ENCODE peak calls at places on chromosomes 5 and 9, in seven cellular contexts. F is IMR-90, Z is H9, Q is neuronal stem cell, C is mesenchymal stem cell, V is mesendoderm, U is H1. J is an unnamed sample.

GRCh38 chr9:137774775-137775386 is 102.7 kb upstream of the CACNA1B start:
- DNase-seq in V (no peak), U (no peak), Q (no peak), C (no peak), Z (peak), F (no peak), J (no peak)

GRCh38 chr9:33106827-33107621 is 30.6 kb upstream of the SMU1 start:
- DNase-seq in U (no peak), F (peak), C (peak), Q (no peak), V (peak), Z (peak), J (peak)

GRCh38 chr5:72951850-72952468 is 3.9 kb upstream of the FCHO2 start:
- DNase-seq in U (no peak), C (peak), Q (no peak), Z (no peak), F (peak), V (no peak), J (peak)

GRCh38 chr9:7363777-7364477 is 435.7 kb downstream of the DMAC1 start:
- DNase-seq in U (no peak), V (peak), C (no peak), F (no peak), Q (no peak), Z (no peak), J (no peak)

GRCh38 chr5:82387041-82387818 is 109.1 kb upstream of the RPS23 start:
- DNase-seq in Q (no peak), F (peak), U (no peak), Z (no peak), C (peak), V (peak), J (no peak)

GRCh38 chr9:655875-656274 is 185.6 kb upstream of the DMRT1 start:
- DNase-seq in C (no peak), U (no peak), F (no peak), V (peak), Z (no peak), Q (no peak), J (no peak)

GRCh38 chr9:89764217-89764616 is 159.4 kb downstream of the GADD45G start:
- DNase-seq in F (no peak), C (no peak), U (no peak), Q (no peak), Z (no peak), V (no peak), J (no peak)

GRCh38 chr9:134804871-134805270 is 75.7 kb upstream of the FCN2 start:
- DNase-seq in V (no peak), F (no peak), U (no peak), Q (no peak), Z (no peak), C (no peak), J (no peak)

GRCh38 chr5:38157024-38157423 is 101.3 kb upstream of the EGFLAM start:
- DNase-seq in V (peak), C (peak), U (no peak), F (no peak), Z (no peak), Q (no peak), J (no peak)

GRCh38 chr5:88769165-88769564 is 113.8 kb downstream of the MEF2C start:
- DNase-seq in V (no peak), F (peak), U (no peak), Q (no peak), Z (no peak), C (no peak), J (no peak)

GRCh38 chr9:128314697-128315096 is 7.5 kb downstream of the TRUB2 start:
- DNase-seq in C (no peak), Z (no peak), Q (no peak), F (no peak), V (no peak), U (no peak), J (no peak)
- H3K4ac ChIP-seq in C (no peak), Z (no peak), Q (no peak), F (no peak), V (no peak), U (no peak), J (no peak)

GRCh38 chr5:66993448-66993847 is 203.2 kb downstream of the CD180 start:
- DNase-seq in U (no peak), C (no peak), Z (no peak), F (no peak), V (no peak), Q (no peak), J (no peak)

GRCh38 chr5:66993882-66994281 is 202.7 kb downstream of the CD180 start:
- DNase-seq in C (no peak), Q (no peak), V (no peak), U (no peak), Z (no peak), F (no peak), J (no peak)

GRCh38 chr5:66992547-66992946 is 204.1 kb downstream of the CD180 start:
- DNase-seq in Z (no peak), Q (no peak), F (no peak), C (no peak), V (no peak), U (no peak), J (peak)

GRCh38 chr5:66989781-66990180 is 206.8 kb downstream of the CD180 start:
- DNase-seq in Q (no peak), F (no peak), U (no peak), V (no peak), C (no peak), Z (no peak), J (no peak)

DNA sequence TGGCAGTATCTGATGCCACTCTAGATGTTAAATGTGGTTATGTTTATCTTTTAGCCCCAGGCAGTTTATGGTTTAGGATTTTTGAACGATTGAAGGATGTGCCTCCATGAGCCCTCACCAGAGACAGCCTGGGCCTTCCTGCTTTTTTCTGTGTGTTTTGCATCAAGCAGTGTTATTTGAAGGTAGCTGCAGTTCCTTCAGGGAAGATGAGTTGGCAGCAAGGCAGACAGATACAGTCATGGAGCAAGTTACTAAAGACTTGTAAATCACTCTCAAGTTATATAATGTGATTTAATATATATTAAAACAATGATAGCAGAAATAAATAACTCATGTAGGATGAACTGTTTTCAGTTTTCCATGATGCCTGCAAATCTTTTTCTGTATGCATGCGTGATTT is 204.9 kb downstream of the CD180 start:
- DNase-seq in U (no peak), F (no peak), Q (no peak), Z (no peak), V (no peak), C (no peak), J (no peak)
- H3K27ac ChIP-seq in U (no peak), F (no peak), Q (no peak), Z (no peak), V (no peak), C (no peak), J (no peak)

GRCh38 chr5:77697692-77698091 is 59.2 kb upstream of the OTP start:
- DNase-seq in F (no peak), U (no peak), Z (no peak), V (no peak), C (no peak), Q (no peak), J (no peak)
- H3K4ac ChIP-seq in F (no peak), U (no peak), Z (no peak), V (no peak), C (no peak), Q (no peak), J (peak)

DNA sequence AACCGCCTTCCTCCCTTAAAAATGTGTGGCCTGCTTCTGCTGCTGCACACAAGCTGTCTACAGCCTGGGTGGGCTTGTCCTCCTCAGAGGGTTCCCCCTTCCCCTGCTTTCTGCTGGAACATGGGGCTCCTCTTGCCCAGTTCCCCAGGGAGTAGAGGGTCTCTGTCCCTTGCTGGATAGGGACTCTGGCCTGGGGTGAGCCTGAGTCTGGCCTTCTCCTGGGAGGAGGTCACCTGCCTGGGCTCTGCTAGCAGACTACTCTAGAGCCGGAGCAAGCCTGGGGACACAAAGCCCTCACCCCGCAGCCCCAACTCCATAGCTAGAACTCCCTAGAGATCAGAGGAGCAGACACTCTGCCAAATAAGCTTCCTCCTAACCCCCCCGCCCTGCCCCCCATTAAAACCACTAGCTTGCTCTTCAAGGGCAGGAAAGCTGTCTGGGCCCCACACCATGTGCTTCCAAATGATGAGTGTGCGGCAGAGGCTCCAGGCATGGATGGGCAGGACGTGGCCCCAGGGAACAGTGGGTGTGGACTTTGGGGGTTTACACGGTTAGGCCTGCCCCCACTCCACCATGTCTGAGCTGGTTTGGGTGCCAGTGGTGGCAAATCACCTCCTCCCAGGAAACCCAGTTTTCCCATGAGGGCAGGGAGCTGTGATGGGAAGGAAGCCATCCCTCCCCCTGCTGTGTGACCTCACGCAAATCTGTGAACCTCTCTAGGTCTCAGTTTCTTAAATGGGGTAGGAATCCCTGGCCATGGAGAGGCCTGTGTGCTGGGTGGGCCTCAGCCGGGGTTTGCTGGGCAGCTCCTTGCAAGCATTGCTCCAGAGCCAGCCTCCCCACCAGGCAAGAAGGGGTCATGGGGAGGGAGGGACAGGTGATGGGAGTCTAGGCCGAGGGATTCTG is 10.1 kb downstream of the TCF7 start:
- DNase-seq in V (no peak), F (peak), Z (no peak), U (no peak), Q (no peak), C (no peak), J (no peak)
- H3K27ac ChIP-seq in V (no peak), F (peak), Z (no peak), U (no peak), Q (no peak), C (no peak), J (no peak)

J was measured in trophoblast cell.